ENCODE peak calls at places on chromosomes 1 and 21, in eight cellular contexts. J is HS-5, H is GM03348, B is anterior cingulate cortex, Z is NCI-H460, G is pancreas, Q is Ammon's horn, A is NCI-H2081. V is an unnamed sample.

GRCh38 chr1:153428073-153428638 is 11.8 kb downstream of the S100A7A start:
- DNase-seq in J (no peak), H (no peak), B (no peak), Z (no peak), G (no peak), Q (no peak), A (no peak), V (no peak)

GRCh38 chr21:31514598-31514997 is 144.9 kb upstream of the SOD1 start:
- DNase-seq in J (no peak), H (no peak), B (peak), Z (no peak), G (no peak), Q (peak), A (peak), V (no peak)

GRCh38 chr21:29194342-29194741 is 63.9 kb downstream of the MAP3K7CL start:
- DNase-seq in J (no peak), H (no peak), B (no peak), Z (no peak), G (no peak), Q (no peak), A (no peak), V (no peak)

GRCh38 chr1:22665752-22666151 is 12.7 kb downstream of the C1QB start:
- DNase-seq in J (no peak), H (peak), B (no peak), Z (peak), G (no peak), Q (peak), A (peak), V (peak)

GRCh38 chr21:32545948-32546441 is 39.3 kb downstream of the TCP10L start:
- DNase-seq in J (no peak), H (no peak), B (no peak), Z (no peak), G (no peak), Q (no peak), A (no peak), V (peak)

GRCh38 chr1:169363046-169363756 is 4.4 kb downstream of the NME7 start:
- DNase-seq in J (peak), H (peak), B (no peak), Z (no peak), G (no peak), Q (no peak), A (no peak), V (peak)

GRCh38 chr1:11053758-11054137 is 6.1 kb downstream of the SRM start:
- DNase-seq in J (no peak), H (peak), B (no peak), Z (no peak), G (peak), Q (no peak), A (no peak), V (no peak)

GRCh38 chr1:42490237-42490636 is 27.2 kb downstream of the CCDC30 start:
- DNase-seq in J (no peak), H (no peak), B (no peak), Z (no peak), G (no peak), Q (no peak), A (no peak), V (no peak)

GRCh38 chr1:77412794-77413530 is 131.1 kb downstream of the AK5 start:
- DNase-seq in J (no peak), H (no peak), B (no peak), Z (no peak), G (no peak), Q (no peak), A (no peak), V (no peak)

GRCh38 chr21:16196521-16197208 is 466.9 kb downstream of the USP25 start:
- DNase-seq in J (no peak), H (peak), B (no peak), Z (no peak), G (no peak), Q (no peak), A (no peak), V (peak)

GRCh38 chr1:118101445-118101844 is 83.6 kb downstream of the SPAG17 start:
- DNase-seq in J (no peak), H (peak), B (no peak), Z (no peak), G (no peak), Q (no peak), A (peak), V (no peak)

GRCh38 chr1:62720946-62721554 is 32.9 kb upstream of the DOCK7 start:
- DNase-seq in J (no peak), H (no peak), B (no peak), Z (no peak), G (no peak), Q (no peak), A (peak), V (no peak)

GRCh38 chr1:22295856-22296255 is 153.0 kb upstream of the WNT4 start:
- DNase-seq in J (no peak), H (no peak), B (no peak), Z (no peak), G (no peak), Q (no peak), A (no peak), V (no peak)

GRCh38 chr1:93288558-93288957 is 57.1 kb upstream of the DR1 start:
- DNase-seq in J (no peak), H (peak), B (no peak), Z (no peak), G (no peak), Q (no peak), A (no peak), V (no peak)

GRCh38 chr1:3433076-3433475 is 21.4 kb upstream of the ARHGEF16 start:
- DNase-seq in J (no peak), H (no peak), B (no peak), Z (no peak), G (no peak), Q (no peak), A (no peak), V (no peak)

GRCh38 chr1:161092621-161093028 is 3.3 kb upstream of the NECTIN4 start:
- DNase-seq in J (no peak), H (no peak), B (no peak), Z (no peak), G (no peak), Q (no peak), A (no peak), V (no peak)

GRCh38 chr1:230359992-230360391 is 66.1 kb downstream of the PGBD5 start:
- DNase-seq in J (peak), H (no peak), B (no peak), Z (no peak), G (no peak), Q (no peak), A (no peak), V (peak)

GRCh38 chr1:151062738-151063371 is 2.7 kb downstream of the MLLT11 start:
- DNase-seq in J (no peak), H (peak), B (no peak), Z (no peak), G (no peak), Q (no peak), A (no peak), V (peak)

GRCh38 chr1:46001087-46001785 is 131.2 kb downstream of the PIK3R3 start:
- DNase-seq in J (no peak), H (no peak), B (no peak), Z (no peak), G (no peak), Q (no peak), A (no peak), V (no peak)

GRCh38 chr21:44498965-44499560 is 40.9 kb downstream of the KRTAP10-1 start:
- DNase-seq in J (no peak), H (no peak), B (no peak), Z (no peak), G (no peak), Q (no peak), A (peak), V (no peak)

GRCh38 chr1:11960710-11961109 is 19.5 kb upstream of the MFN2 start:
- DNase-seq in J (no peak), H (no peak), B (no peak), Z (no peak), G (no peak), Q (peak), A (no peak), V (no peak)

GRCh38 chr1:198443374-198444233 is 96.9 kb downstream of the ATP6V1G3 start:
- DNase-seq in J (peak), H (peak), B (no peak), Z (peak), G (no peak), Q (no peak), A (no peak), V (peak)

GRCh38 chr1:229624906-229625871 is 733 bp downstream of the TAF5L start:
- DNase-seq in J (no peak), H (peak), B (peak), Z (peak), G (peak), Q (peak), A (peak), V (peak)

GRCh38 chr1:37682334-37682987 is 9.9 kb upstream of the CDCA8 start:
- DNase-seq in J (no peak), H (peak), B (peak), Z (peak), G (peak), Q (peak), A (peak), V (peak)

GRCh38 chr1:243213045-243213787 is 41.9 kb downstream of the CEP170 start:
- DNase-seq in J (peak), H (peak), B (no peak), Z (peak), G (no peak), Q (no peak), A (no peak), V (peak)

GRCh38 chr1:182143825-182144661 is 82.5 kb upstream of the ZNF648 start:
- DNase-seq in J (peak), H (peak), B (no peak), Z (no peak), G (peak), Q (peak), A (no peak), V (peak)

GRCh38 chr1:91795601-91796389 is 90.2 kb downstream of the TGFBR3 start:
- DNase-seq in J (peak), H (peak), B (no peak), Z (no peak), G (no peak), Q (no peak), A (no peak), V (peak)

GRCh38 chr1:112840631-112841624 is 115.1 kb downstream of the SLC16A1 start:
- DNase-seq in J (no peak), H (no peak), B (no peak), Z (no peak), G (no peak), Q (peak), A (no peak), V (no peak)

GRCh38 chr1:78687315-78687714 is 37.7 kb downstream of the IFI44 start:
- DNase-seq in J (no peak), H (no peak), B (no peak), Z (no peak), G (no peak), Q (no peak), A (no peak), V (no peak)

GRCh38 chr1:42833981-42834380 is 12.4 kb upstream of the ZNF691 start:
- DNase-seq in J (no peak), H (no peak), B (no peak), Z (no peak), G (no peak), Q (peak), A (no peak), V (no peak)

GRCh38 chr1:173506437-173506836 is 29.3 kb downstream of the PRDX6 start:
- DNase-seq in J (no peak), H (no peak), B (no peak), Z (peak), G (peak), Q (no peak), A (peak), V (no peak)

GRCh38 chr1:69743146-69743545 is 175.4 kb downstream of the LRRC7 start:
- DNase-seq in J (no peak), H (no peak), B (no peak), Z (no peak), G (no peak), Q (no peak), A (no peak), V (no peak)

GRCh38 chr1:39266269-39266668 is 61.8 kb downstream of the MACF1 start:
- DNase-seq in J (no peak), H (no peak), B (no peak), Z (no peak), G (no peak), Q (peak), A (peak), V (no peak)

GRCh38 chr1:113053344-113054138 is 19.5 kb upstream of the LRIG2 start:
- DNase-seq in J (no peak), H (no peak), B (no peak), Z (no peak), G (no peak), Q (no peak), A (no peak), V (no peak)

GRCh38 chr21:36854391-36854790 is 112.1 kb downstream of the HLCS start:
- DNase-seq in J (no peak), H (peak), B (peak), Z (peak), G (no peak), Q (peak), A (peak), V (peak)

GRCh38 chr1:9294910-9295636 is 2.4 kb downstream of the SPSB1 start:
- DNase-seq in J (no peak), H (peak), B (no peak), Z (no peak), G (no peak), Q (peak), A (no peak), V (peak)

GRCh38 chr1:24893431-24893830 is 36.6 kb downstream of the RUNX3 start:
- DNase-seq in J (no peak), H (no peak), B (no peak), Z (no peak), G (no peak), Q (no peak), A (no peak), V (no peak)